ENCODE peak calls at places on chromosome 4, in seven cellular contexts. A, M, R, S, I, Z and G are unnamed samples.

GRCh38 chr4:28225005-28225404 is 1364.4 kb downstream of the STIM2 start:
- DNase-seq in A (peak), M (peak), R (peak), S (peak), I (no peak), Z (no peak), G (peak)

GRCh38 chr4:56907009-56907408 is 691 bp upstream of the REST start:
- DNase-seq in A (no peak), M (no peak), R (no peak), S (peak), I (peak), Z (no peak), G (no peak)

GRCh38 chr4:105154576-105154975 is 7.9 kb downstream of the TET2 start:
- DNase-seq in A (no peak), M (no peak), R (no peak), S (no peak), I (no peak), Z (no peak), G (no peak)

GRCh38 chr4:6332042-6332668 is 62.5 kb downstream of the WFS1 start:
- DNase-seq in A (peak), M (peak), R (peak), S (peak), I (peak), Z (no peak), G (no peak)

GRCh38 chr4:2837904-2838496 is 5.6 kb upstream of the ADD1 start:
- DNase-seq in A (peak), M (no peak), R (peak), S (no peak), I (peak), Z (peak), G (no peak)

GRCh38 chr4:93810340-93810992 is 18.1 kb upstream of the ATOH1 start:
- DNase-seq in A (no peak), M (no peak), R (no peak), S (peak), I (no peak), Z (no peak), G (no peak)

GRCh38 chr4:17283251-17283650 is 228.6 kb downstream of the QDPR start:
- DNase-seq in A (no peak), M (no peak), R (no peak), S (no peak), I (no peak), Z (no peak), G (no peak)

GRCh38 chr4:64095398-64095797 is 313.9 kb downstream of the TECRL start:
- DNase-seq in A (no peak), M (no peak), R (peak), S (no peak), I (no peak), Z (no peak), G (no peak)

GRCh38 chr4:101667348-101667747 is 123.2 kb upstream of the BANK1 start:
- DNase-seq in A (no peak), M (no peak), R (no peak), S (no peak), I (no peak), Z (no peak), G (no peak)

DNA sequence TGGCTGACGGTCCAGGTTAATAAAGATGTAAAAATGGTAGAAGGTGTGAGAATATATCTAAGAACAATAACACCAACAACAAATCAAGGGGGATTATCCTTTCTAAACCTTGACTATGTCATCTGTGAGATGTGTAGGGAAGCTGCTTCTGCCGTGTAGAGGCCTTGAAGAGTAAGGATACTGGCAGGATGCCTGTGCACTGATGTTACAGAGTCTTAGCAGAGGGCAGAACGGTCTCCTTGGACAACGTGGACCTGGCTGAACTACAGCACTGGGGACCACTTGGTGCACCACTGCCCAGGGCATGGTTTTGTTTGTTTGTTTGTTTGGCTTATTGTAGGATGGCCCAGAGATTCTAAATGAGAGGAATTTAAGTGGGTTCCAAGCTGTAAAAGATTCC is 33.5 kb downstream of the GPAT3 start:
- DNase-seq in A (no peak), M (no peak), R (no peak), S (no peak), I (no peak), Z (no peak), G (no peak)
- H3K27ac ChIP-seq in A (no peak), M (no peak), R (no peak), S (no peak), I (no peak), Z (no peak), G (no peak)

GRCh38 chr4:8157496-8157895 is 1.1 kb downstream of the ABLIM2 start:
- DNase-seq in A (no peak), M (no peak), R (no peak), S (peak), I (no peak), Z (peak), G (no peak)
- H3K27ac ChIP-seq in A (no peak), M (no peak), R (no peak), S (no peak), I (no peak), Z (no peak), G (no peak)

DNA sequence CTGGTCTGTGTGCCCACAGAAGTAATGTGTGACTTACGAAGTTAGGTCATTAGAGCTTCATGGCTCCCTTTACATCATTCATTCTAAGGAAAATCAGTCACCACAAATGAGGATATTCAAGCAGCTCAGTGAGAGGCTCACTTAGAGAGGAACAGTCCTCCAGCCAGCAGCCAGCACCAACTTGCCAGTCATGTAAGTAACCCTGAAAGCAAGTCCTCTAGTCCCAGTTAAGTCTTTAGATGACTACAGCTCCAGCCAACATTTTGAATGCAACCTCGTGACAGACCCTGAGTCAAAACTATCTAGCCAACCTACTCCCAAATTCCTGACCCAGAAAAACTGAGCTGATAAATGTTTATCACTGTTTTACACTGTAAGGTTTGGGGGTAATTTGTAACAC is 71.3 kb downstream of the LRBA start:
- DNase-seq in A (no peak), M (no peak), R (no peak), S (no peak), I (no peak), Z (no peak), G (no peak)
- H3K27ac ChIP-seq in A (no peak), M (no peak), R (no peak), S (no peak), I (no peak), Z (no peak), G (no peak)

DNA sequence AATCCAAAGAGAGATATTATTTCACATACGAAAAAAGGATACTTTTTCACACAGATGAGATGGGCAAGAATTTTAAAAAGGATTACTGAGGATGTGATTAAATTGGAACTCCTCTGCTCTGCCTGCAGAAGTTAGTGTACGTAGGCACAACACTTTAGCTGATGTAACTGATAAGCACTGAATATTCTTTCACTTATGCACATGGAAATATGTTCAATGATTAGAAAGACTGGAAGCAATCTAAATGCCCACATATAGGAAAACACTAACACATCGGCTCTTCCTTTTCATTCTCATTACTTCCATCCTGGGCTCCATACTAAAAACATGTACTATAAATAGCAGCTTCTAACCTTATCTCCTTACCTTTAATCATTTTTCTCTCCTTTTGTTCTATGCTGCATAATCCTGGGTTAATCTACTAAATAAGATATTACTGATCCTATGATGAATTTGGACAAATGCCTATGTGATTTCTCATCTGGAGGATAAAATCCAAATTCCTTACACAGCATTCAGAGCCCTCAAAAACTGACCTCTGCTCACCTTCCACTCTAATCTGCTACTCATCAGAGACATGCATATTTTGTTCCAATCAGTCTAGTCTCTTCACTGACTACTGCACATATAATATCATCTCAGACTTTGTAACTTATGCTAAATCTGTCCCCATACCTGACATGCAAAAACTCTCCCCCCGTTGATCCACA is 197.8 kb downstream of the PDGFC start:
- DNase-seq in A (no peak), M (no peak), R (no peak), S (no peak), I (no peak), Z (no peak), G (peak)
- H3K27ac ChIP-seq in A (no peak), M (peak), R (no peak), S (peak), I (peak), Z (peak), G (peak)

GRCh38 chr4:40552536-40552935 is 77.1 kb downstream of the RBM47 start:
- DNase-seq in A (no peak), M (no peak), R (no peak), S (peak), I (no peak), Z (no peak), G (peak)

GRCh38 chr4:40548256-40548655 is 81.4 kb downstream of the RBM47 start:
- DNase-seq in A (no peak), M (no peak), R (no peak), S (no peak), I (no peak), Z (no peak), G (no peak)

GRCh38 chr4:40547446-40548132 is 82.1 kb downstream of the RBM47 start:
- DNase-seq in A (no peak), M (no peak), R (no peak), S (no peak), I (no peak), Z (no peak), G (no peak)

GRCh38 chr4:40553995-40554394 is 75.7 kb downstream of the RBM47 start:
- DNase-seq in A (no peak), M (no peak), R (no peak), S (no peak), I (no peak), Z (no peak), G (no peak)

GRCh38 chr4:40550900-40551546 is 78.6 kb downstream of the RBM47 start:
- DNase-seq in A (peak), M (no peak), R (peak), S (peak), I (no peak), Z (no peak), G (peak)
- H3K27ac ChIP-seq in A (peak), M (no peak), R (peak), S (peak), I (no peak), Z (no peak), G (peak)

DNA sequence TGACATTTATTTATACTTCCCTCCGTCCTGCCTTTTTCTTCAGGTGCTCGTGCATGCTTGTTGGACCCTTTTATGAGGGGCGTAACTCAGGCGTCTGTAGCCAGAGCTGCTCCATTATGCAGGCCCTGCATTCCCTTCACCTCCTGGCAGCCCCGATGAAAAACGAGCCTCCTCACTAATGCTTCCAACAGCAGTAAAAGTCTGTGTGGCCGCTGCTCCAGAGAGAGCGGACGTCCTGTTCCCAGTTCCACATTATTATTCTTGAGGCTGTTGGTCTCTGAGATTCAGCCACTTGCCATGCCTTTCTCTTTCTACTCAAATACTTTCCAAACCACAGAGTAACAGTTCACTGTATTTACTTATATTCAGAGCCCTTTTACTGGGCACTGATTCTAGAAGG is 101.2 kb downstream of the GATB start:
- DNase-seq in A (no peak), M (no peak), R (no peak), S (no peak), I (no peak), Z (no peak), G (no peak)
- H3K27ac ChIP-seq in A (no peak), M (no peak), R (no peak), S (no peak), I (no peak), Z (no peak), G (no peak)

DNA sequence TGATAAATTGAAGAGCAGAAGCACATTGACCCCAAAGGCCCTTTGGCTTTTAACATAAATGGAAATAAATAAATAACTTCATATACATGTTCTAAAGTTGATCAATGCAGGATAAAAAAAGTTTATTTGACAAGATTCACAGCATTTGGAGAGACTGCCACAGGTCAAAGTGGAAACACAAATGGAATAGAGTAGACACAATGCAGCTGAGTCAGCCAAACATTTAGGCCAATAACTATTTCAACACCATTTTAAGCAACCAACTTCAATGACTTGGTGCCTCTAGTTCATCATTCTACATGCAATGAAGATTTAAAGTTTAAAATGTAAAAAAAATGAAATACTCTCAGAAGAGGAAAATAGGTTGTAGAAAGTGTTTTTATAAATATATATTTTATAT is 365.2 kb downstream of the FAT4 start:
- DNase-seq in A (no peak), M (no peak), R (no peak), S (no peak), I (no peak), Z (no peak), G (no peak)
- H3K27ac ChIP-seq in A (no peak), M (no peak), R (no peak), S (no peak), I (no peak), Z (no peak), G (no peak)